ENCODE peak calls at places on chromosomes 13 and 19, in ten cellular contexts. One of them, this sample, is unnamed.

GRCh38 chr19:29495091-29495490 is 30.7 kb upstream of the VSTM2B start:
- DNase-seq in T-helper 9 cell: no peak
- DNase-seq in NCI-H1048: no peak
- DNase-seq in COLO829: no peak
- DNase-seq in activated naive CD4-positive, alpha-beta T cell: no peak
- DNase-seq in LHCN-M2: no peak
- DNase-seq in neural crest cell: no peak
- DNase-seq in fibroblast of lung: no peak
- DNase-seq in mesothelial cell of epicardium: peak
- DNase-seq in stimulated activated CD4-positive, alpha-beta T cell treated with anti-CD3 and anti-CD28 coated beads, Interleukin-1b, Interleukin-23, amount 100 ng/mL, for 1 hour: no peak
- DNase-seq in this sample: no peak

GRCh38 chr13:113816248-113816924 is 47.5 kb downstream of the GAS6 start:
- DNase-seq in T-helper 9 cell: no peak
- DNase-seq in NCI-H1048: no peak
- DNase-seq in COLO829: no peak
- DNase-seq in activated naive CD4-positive, alpha-beta T cell: no peak
- DNase-seq in LHCN-M2: peak
- DNase-seq in neural crest cell: no peak
- DNase-seq in fibroblast of lung: no peak
- DNase-seq in mesothelial cell of epicardium: no peak
- DNase-seq in stimulated activated CD4-positive, alpha-beta T cell treated with anti-CD3 and anti-CD28 coated beads, Interleukin-1b, Interleukin-23, amount 100 ng/mL, for 1 hour: no peak
- DNase-seq in this sample: peak

GRCh38 chr13:113493315-113493951 is 2.9 kb upstream of the DCUN1D2 start:
- DNase-seq in T-helper 9 cell: no peak
- DNase-seq in NCI-H1048: no peak
- DNase-seq in COLO829: peak
- DNase-seq in activated naive CD4-positive, alpha-beta T cell: no peak
- DNase-seq in LHCN-M2: peak
- DNase-seq in neural crest cell: no peak
- DNase-seq in fibroblast of lung: peak
- DNase-seq in mesothelial cell of epicardium: no peak
- DNase-seq in stimulated activated CD4-positive, alpha-beta T cell treated with anti-CD3 and anti-CD28 coated beads, Interleukin-1b, Interleukin-23, amount 100 ng/mL, for 1 hour: no peak
- DNase-seq in this sample: peak

GRCh38 chr19:58409010-58409790 is 751 bp downstream of the ZNF584 start:
- DNase-seq in T-helper 9 cell: no peak
- DNase-seq in NCI-H1048: no peak
- DNase-seq in COLO829: no peak
- DNase-seq in activated naive CD4-positive, alpha-beta T cell: no peak
- DNase-seq in LHCN-M2: peak
- DNase-seq in neural crest cell: no peak
- DNase-seq in fibroblast of lung: no peak
- DNase-seq in mesothelial cell of epicardium: peak
- DNase-seq in stimulated activated CD4-positive, alpha-beta T cell treated with anti-CD3 and anti-CD28 coated beads, Interleukin-1b, Interleukin-23, amount 100 ng/mL, for 1 hour: no peak
- DNase-seq in this sample: peak

GRCh38 chr19:898663-899062 is 5.4 kb downstream of the RNU6-9 start:
- DNase-seq in T-helper 9 cell: no peak
- DNase-seq in NCI-H1048: no peak
- DNase-seq in COLO829: no peak
- DNase-seq in activated naive CD4-positive, alpha-beta T cell: peak
- DNase-seq in LHCN-M2: peak
- DNase-seq in neural crest cell: no peak
- DNase-seq in fibroblast of lung: no peak
- DNase-seq in mesothelial cell of epicardium: no peak
- DNase-seq in stimulated activated CD4-positive, alpha-beta T cell treated with anti-CD3 and anti-CD28 coated beads, Interleukin-1b, Interleukin-23, amount 100 ng/mL, for 1 hour: no peak
- DNase-seq in this sample: peak

GRCh38 chr13:100124265-100124664 is 35.4 kb downstream of the PCCA start:
- DNase-seq in T-helper 9 cell: no peak
- DNase-seq in NCI-H1048: no peak
- DNase-seq in COLO829: no peak
- DNase-seq in activated naive CD4-positive, alpha-beta T cell: no peak
- DNase-seq in LHCN-M2: peak
- DNase-seq in neural crest cell: no peak
- DNase-seq in fibroblast of lung: peak
- DNase-seq in mesothelial cell of epicardium: no peak
- DNase-seq in stimulated activated CD4-positive, alpha-beta T cell treated with anti-CD3 and anti-CD28 coated beads, Interleukin-1b, Interleukin-23, amount 100 ng/mL, for 1 hour: no peak
- DNase-seq in this sample: no peak

GRCh38 chr19:40523322-40524047 is 53.2 kb upstream of the SHKBP1 start:
- DNase-seq in T-helper 9 cell: peak
- DNase-seq in NCI-H1048: no peak
- DNase-seq in COLO829: peak
- DNase-seq in activated naive CD4-positive, alpha-beta T cell: no peak
- DNase-seq in LHCN-M2: peak
- DNase-seq in neural crest cell: peak
- DNase-seq in fibroblast of lung: peak
- DNase-seq in mesothelial cell of epicardium: no peak
- DNase-seq in stimulated activated CD4-positive, alpha-beta T cell treated with anti-CD3 and anti-CD28 coated beads, Interleukin-1b, Interleukin-23, amount 100 ng/mL, for 1 hour: no peak
- DNase-seq in this sample: peak

GRCh38 chr19:18521692-18522123 is at the start of gene ELL:
- DNase-seq in T-helper 9 cell: no peak
- DNase-seq in NCI-H1048: no peak
- DNase-seq in COLO829: no peak
- DNase-seq in activated naive CD4-positive, alpha-beta T cell: no peak
- DNase-seq in LHCN-M2: no peak
- DNase-seq in neural crest cell: no peak
- DNase-seq in fibroblast of lung: no peak
- DNase-seq in mesothelial cell of epicardium: no peak
- DNase-seq in stimulated activated CD4-positive, alpha-beta T cell treated with anti-CD3 and anti-CD28 coated beads, Interleukin-1b, Interleukin-23, amount 100 ng/mL, for 1 hour: no peak
- DNase-seq in this sample: no peak

GRCh38 chr13:48043789-48044503 is 6.4 kb downstream of the NUDT15 start:
- DNase-seq in T-helper 9 cell: no peak
- DNase-seq in NCI-H1048: no peak
- DNase-seq in COLO829: peak
- DNase-seq in activated naive CD4-positive, alpha-beta T cell: no peak
- DNase-seq in LHCN-M2: peak
- DNase-seq in neural crest cell: no peak
- DNase-seq in fibroblast of lung: peak
- DNase-seq in mesothelial cell of epicardium: no peak
- DNase-seq in stimulated activated CD4-positive, alpha-beta T cell treated with anti-CD3 and anti-CD28 coated beads, Interleukin-1b, Interleukin-23, amount 100 ng/mL, for 1 hour: no peak
- DNase-seq in this sample: peak

GRCh38 chr13:38262211-38262610 is 87.4 kb upstream of the UFM1 start:
- DNase-seq in T-helper 9 cell: no peak
- DNase-seq in NCI-H1048: no peak
- DNase-seq in COLO829: no peak
- DNase-seq in activated naive CD4-positive, alpha-beta T cell: no peak
- DNase-seq in LHCN-M2: peak
- DNase-seq in neural crest cell: no peak
- DNase-seq in fibroblast of lung: peak
- DNase-seq in mesothelial cell of epicardium: no peak
- DNase-seq in stimulated activated CD4-positive, alpha-beta T cell treated with anti-CD3 and anti-CD28 coated beads, Interleukin-1b, Interleukin-23, amount 100 ng/mL, for 1 hour: no peak
- DNase-seq in this sample: no peak

GRCh38 chr13:26785845-26786630 is 25.5 kb upstream of the GPR12 start:
- DNase-seq in T-helper 9 cell: peak
- DNase-seq in NCI-H1048: no peak
- DNase-seq in COLO829: no peak
- DNase-seq in activated naive CD4-positive, alpha-beta T cell: peak
- DNase-seq in LHCN-M2: peak
- DNase-seq in neural crest cell: no peak
- DNase-seq in fibroblast of lung: no peak
- DNase-seq in mesothelial cell of epicardium: no peak
- DNase-seq in stimulated activated CD4-positive, alpha-beta T cell treated with anti-CD3 and anti-CD28 coated beads, Interleukin-1b, Interleukin-23, amount 100 ng/mL, for 1 hour: no peak
- DNase-seq in this sample: peak

GRCh38 chr13:77516342-77516789 is 19.1 kb upstream of the SCEL start:
- DNase-seq in T-helper 9 cell: no peak
- DNase-seq in NCI-H1048: no peak
- DNase-seq in COLO829: no peak
- DNase-seq in activated naive CD4-positive, alpha-beta T cell: no peak
- DNase-seq in LHCN-M2: no peak
- DNase-seq in neural crest cell: no peak
- DNase-seq in fibroblast of lung: peak
- DNase-seq in mesothelial cell of epicardium: no peak
- DNase-seq in stimulated activated CD4-positive, alpha-beta T cell treated with anti-CD3 and anti-CD28 coated beads, Interleukin-1b, Interleukin-23, amount 100 ng/mL, for 1 hour: no peak
- DNase-seq in this sample: peak

GRCh38 chr13:26186141-26186870 is 35.8 kb downstream of the RNF6 start:
- DNase-seq in T-helper 9 cell: peak
- DNase-seq in NCI-H1048: no peak
- DNase-seq in COLO829: peak
- DNase-seq in activated naive CD4-positive, alpha-beta T cell: peak
- DNase-seq in LHCN-M2: peak
- DNase-seq in neural crest cell: peak
- DNase-seq in fibroblast of lung: peak
- DNase-seq in mesothelial cell of epicardium: peak
- DNase-seq in stimulated activated CD4-positive, alpha-beta T cell treated with anti-CD3 and anti-CD28 coated beads, Interleukin-1b, Interleukin-23, amount 100 ng/mL, for 1 hour: peak
- DNase-seq in this sample: peak

GRCh38 chr13:42847891-42848663 is 66.7 kb downstream of the FAM216B start:
- DNase-seq in T-helper 9 cell: no peak
- DNase-seq in NCI-H1048: no peak
- DNase-seq in COLO829: peak
- DNase-seq in activated naive CD4-positive, alpha-beta T cell: no peak
- DNase-seq in LHCN-M2: peak
- DNase-seq in neural crest cell: no peak
- DNase-seq in fibroblast of lung: no peak
- DNase-seq in mesothelial cell of epicardium: no peak
- DNase-seq in stimulated activated CD4-positive, alpha-beta T cell treated with anti-CD3 and anti-CD28 coated beads, Interleukin-1b, Interleukin-23, amount 100 ng/mL, for 1 hour: no peak
- DNase-seq in this sample: peak

GRCh38 chr13:27857271-27857670 is 62.5 kb upstream of the PDX1 start:
- DNase-seq in T-helper 9 cell: no peak
- DNase-seq in NCI-H1048: no peak
- DNase-seq in COLO829: no peak
- DNase-seq in activated naive CD4-positive, alpha-beta T cell: no peak
- DNase-seq in LHCN-M2: peak
- DNase-seq in neural crest cell: no peak
- DNase-seq in fibroblast of lung: no peak
- DNase-seq in mesothelial cell of epicardium: no peak
- DNase-seq in stimulated activated CD4-positive, alpha-beta T cell treated with anti-CD3 and anti-CD28 coated beads, Interleukin-1b, Interleukin-23, amount 100 ng/mL, for 1 hour: no peak
- DNase-seq in this sample: no peak

GRCh38 chr19:1935484-1936208 is 5.3 kb upstream of the CSNK1G2 start:
- DNase-seq in T-helper 9 cell: no peak
- DNase-seq in NCI-H1048: no peak
- DNase-seq in COLO829: no peak
- DNase-seq in activated naive CD4-positive, alpha-beta T cell: no peak
- DNase-seq in LHCN-M2: peak
- DNase-seq in neural crest cell: no peak
- DNase-seq in fibroblast of lung: peak
- DNase-seq in mesothelial cell of epicardium: no peak
- DNase-seq in stimulated activated CD4-positive, alpha-beta T cell treated with anti-CD3 and anti-CD28 coated beads, Interleukin-1b, Interleukin-23, amount 100 ng/mL, for 1 hour: no peak
- DNase-seq in this sample: peak

GRCh38 chr13:74838096-74838495 is 643.9 kb downstream of the TBC1D4 start:
- DNase-seq in T-helper 9 cell: no peak
- DNase-seq in NCI-H1048: no peak
- DNase-seq in COLO829: no peak
- DNase-seq in activated naive CD4-positive, alpha-beta T cell: no peak
- DNase-seq in LHCN-M2: no peak
- DNase-seq in neural crest cell: no peak
- DNase-seq in fibroblast of lung: no peak
- DNase-seq in mesothelial cell of epicardium: no peak
- DNase-seq in stimulated activated CD4-positive, alpha-beta T cell treated with anti-CD3 and anti-CD28 coated beads, Interleukin-1b, Interleukin-23, amount 100 ng/mL, for 1 hour: no peak
- DNase-seq in this sample: no peak

GRCh38 chr13:114071991-114072390 is 60.4 kb downstream of the RASA3 start:
- DNase-seq in T-helper 9 cell: no peak
- DNase-seq in NCI-H1048: no peak
- DNase-seq in COLO829: no peak
- DNase-seq in activated naive CD4-positive, alpha-beta T cell: no peak
- DNase-seq in LHCN-M2: no peak
- DNase-seq in neural crest cell: no peak
- DNase-seq in fibroblast of lung: no peak
- DNase-seq in mesothelial cell of epicardium: no peak
- DNase-seq in stimulated activated CD4-positive, alpha-beta T cell treated with anti-CD3 and anti-CD28 coated beads, Interleukin-1b, Interleukin-23, amount 100 ng/mL, for 1 hour: no peak
- DNase-seq in this sample: no peak

GRCh38 chr13:113791226-113791625 is 32.2 kb downstream of the TMEM255B start:
- DNase-seq in T-helper 9 cell: no peak
- DNase-seq in NCI-H1048: no peak
- DNase-seq in COLO829: no peak
- DNase-seq in activated naive CD4-positive, alpha-beta T cell: no peak
- DNase-seq in LHCN-M2: no peak
- DNase-seq in neural crest cell: no peak
- DNase-seq in fibroblast of lung: no peak
- DNase-seq in mesothelial cell of epicardium: no peak
- DNase-seq in stimulated activated CD4-positive, alpha-beta T cell treated with anti-CD3 and anti-CD28 coated beads, Interleukin-1b, Interleukin-23, amount 100 ng/mL, for 1 hour: no peak
- DNase-seq in this sample: no peak

GRCh38 chr19:41299755-41300089 is 10.2 kb upstream of the CCDC97 start:
- DNase-seq in T-helper 9 cell: peak
- DNase-seq in NCI-H1048: no peak
- DNase-seq in COLO829: peak
- DNase-seq in activated naive CD4-positive, alpha-beta T cell: no peak
- DNase-seq in LHCN-M2: peak
- DNase-seq in neural crest cell: no peak
- DNase-seq in fibroblast of lung: peak
- DNase-seq in mesothelial cell of epicardium: no peak
- DNase-seq in stimulated activated CD4-positive, alpha-beta T cell treated with anti-CD3 and anti-CD28 coated beads, Interleukin-1b, Interleukin-23, amount 100 ng/mL, for 1 hour: peak
- DNase-seq in this sample: peak

GRCh38 chr19:51389143-51389542 is 1.2 kb downstream of the C19orf84 start:
- DNase-seq in T-helper 9 cell: no peak
- DNase-seq in NCI-H1048: no peak
- DNase-seq in COLO829: no peak
- DNase-seq in activated naive CD4-positive, alpha-beta T cell: no peak
- DNase-seq in LHCN-M2: no peak
- DNase-seq in neural crest cell: no peak
- DNase-seq in fibroblast of lung: no peak
- DNase-seq in mesothelial cell of epicardium: no peak
- DNase-seq in stimulated activated CD4-positive, alpha-beta T cell treated with anti-CD3 and anti-CD28 coated beads, Interleukin-1b, Interleukin-23, amount 100 ng/mL, for 1 hour: no peak
- DNase-seq in this sample: no peak

GRCh38 chr19:16736709-16737108 is 17.1 kb downstream of the NWD1 start:
- DNase-seq in T-helper 9 cell: no peak
- DNase-seq in NCI-H1048: no peak
- DNase-seq in COLO829: no peak
- DNase-seq in activated naive CD4-positive, alpha-beta T cell: no peak
- DNase-seq in LHCN-M2: peak
- DNase-seq in neural crest cell: no peak
- DNase-seq in fibroblast of lung: peak
- DNase-seq in mesothelial cell of epicardium: no peak
- DNase-seq in stimulated activated CD4-positive, alpha-beta T cell treated with anti-CD3 and anti-CD28 coated beads, Interleukin-1b, Interleukin-23, amount 100 ng/mL, for 1 hour: no peak
- DNase-seq in this sample: no peak

GRCh38 chr13:102040812-102041211 is 361.0 kb downstream of the FGF14 start:
- DNase-seq in T-helper 9 cell: no peak
- DNase-seq in NCI-H1048: no peak
- DNase-seq in COLO829: no peak
- DNase-seq in activated naive CD4-positive, alpha-beta T cell: no peak
- DNase-seq in LHCN-M2: no peak
- DNase-seq in neural crest cell: no peak
- DNase-seq in fibroblast of lung: no peak
- DNase-seq in mesothelial cell of epicardium: no peak
- DNase-seq in stimulated activated CD4-positive, alpha-beta T cell treated with anti-CD3 and anti-CD28 coated beads, Interleukin-1b, Interleukin-23, amount 100 ng/mL, for 1 hour: no peak
- DNase-seq in this sample: no peak

GRCh38 chr13:45799451-45799850 is 52.1 kb downstream of the SIAH3 start:
- DNase-seq in T-helper 9 cell: no peak
- DNase-seq in NCI-H1048: no peak
- DNase-seq in COLO829: no peak
- DNase-seq in activated naive CD4-positive, alpha-beta T cell: no peak
- DNase-seq in LHCN-M2: no peak
- DNase-seq in neural crest cell: no peak
- DNase-seq in fibroblast of lung: no peak
- DNase-seq in mesothelial cell of epicardium: no peak
- DNase-seq in stimulated activated CD4-positive, alpha-beta T cell treated with anti-CD3 and anti-CD28 coated beads, Interleukin-1b, Interleukin-23, amount 100 ng/mL, for 1 hour: no peak
- DNase-seq in this sample: no peak

GRCh38 chr13:24218320-24218719 is 57.8 kb downstream of the SPATA13 start:
- DNase-seq in T-helper 9 cell: no peak
- DNase-seq in NCI-H1048: no peak
- DNase-seq in COLO829: no peak
- DNase-seq in activated naive CD4-positive, alpha-beta T cell: no peak
- DNase-seq in LHCN-M2: no peak
- DNase-seq in neural crest cell: no peak
- DNase-seq in fibroblast of lung: no peak
- DNase-seq in mesothelial cell of epicardium: no peak
- DNase-seq in stimulated activated CD4-positive, alpha-beta T cell treated with anti-CD3 and anti-CD28 coated beads, Interleukin-1b, Interleukin-23, amount 100 ng/mL, for 1 hour: no peak
- DNase-seq in this sample: no peak

GRCh38 chr19:16343156-16343555 is 18.5 kb downstream of the KLF2 start:
- DNase-seq in T-helper 9 cell: no peak
- DNase-seq in NCI-H1048: no peak
- DNase-seq in COLO829: no peak
- DNase-seq in activated naive CD4-positive, alpha-beta T cell: no peak
- DNase-seq in LHCN-M2: no peak
- DNase-seq in neural crest cell: no peak
- DNase-seq in fibroblast of lung: no peak
- DNase-seq in mesothelial cell of epicardium: no peak
- DNase-seq in stimulated activated CD4-positive, alpha-beta T cell treated with anti-CD3 and anti-CD28 coated beads, Interleukin-1b, Interleukin-23, amount 100 ng/mL, for 1 hour: no peak
- DNase-seq in this sample: no peak

GRCh38 chr19:925912-926594 is at the start of gene ARID3A:
- DNase-seq in T-helper 9 cell: no peak
- DNase-seq in NCI-H1048: no peak
- DNase-seq in COLO829: no peak
- DNase-seq in activated naive CD4-positive, alpha-beta T cell: no peak
- DNase-seq in LHCN-M2: no peak
- DNase-seq in neural crest cell: peak
- DNase-seq in fibroblast of lung: peak
- DNase-seq in mesothelial cell of epicardium: no peak
- DNase-seq in stimulated activated CD4-positive, alpha-beta T cell treated with anti-CD3 and anti-CD28 coated beads, Interleukin-1b, Interleukin-23, amount 100 ng/mL, for 1 hour: no peak
- DNase-seq in this sample: no peak

GRCh38 chr19:1318678-1319471 is 33.2 kb downstream of the EFNA2 start:
- DNase-seq in T-helper 9 cell: no peak
- DNase-seq in NCI-H1048: no peak
- DNase-seq in COLO829: no peak
- DNase-seq in activated naive CD4-positive, alpha-beta T cell: no peak
- DNase-seq in LHCN-M2: no peak
- DNase-seq in neural crest cell: no peak
- DNase-seq in fibroblast of lung: no peak
- DNase-seq in mesothelial cell of epicardium: no peak
- DNase-seq in stimulated activated CD4-positive, alpha-beta T cell treated with anti-CD3 and anti-CD28 coated beads, Interleukin-1b, Interleukin-23, amount 100 ng/mL, for 1 hour: no peak
- DNase-seq in this sample: no peak